ENCODE peak calls at places on chromosomes 3 and 15, in four cellular contexts. B is IMR-90, E is K562, Z is GM12878. P is an unnamed sample.

GRCh38 chr3:50637012-50637411 is 20.1 kb downstream of the MAPKAPK3 start:
- DNase-seq in B (no peak), E (no peak), Z (no peak), P (no peak)

GRCh38 chr3:53084310-53085001 is 38.6 kb upstream of the SFMBT1 start:
- DNase-seq in B (no peak), E (peak), Z (no peak), P (no peak)

GRCh38 chr3:152436707-152437615 is 168.2 kb downstream of the MBNL1 start:
- DNase-seq in B (no peak), E (no peak), Z (no peak), P (peak)

GRCh38 chr3:126340943-126341754 is 16.1 kb downstream of the KLF15 start:
- DNase-seq in B (no peak), E (no peak), Z (no peak), P (no peak)

GRCh38 chr3:183262979-183263378 is 9.9 kb downstream of the B3GNT5 start:
- DNase-seq in B (no peak), E (no peak), Z (no peak), P (no peak)

GRCh38 chr3:67605377-67605776 is 49.0 kb downstream of the SUCLG2 start:
- DNase-seq in B (peak), E (no peak), Z (no peak), P (peak)

GRCh38 chr3:126932188-126932931 is 50.6 kb upstream of the PLXNA1 start:
- DNase-seq in B (peak), E (no peak), Z (no peak), P (peak)

GRCh38 chr3:138833908-138834358 is 795 bp downstream of the PIK3CB start:
- DNase-seq in B (peak), E (no peak), Z (no peak), P (peak)

GRCh38 chr3:124282751-124283643 is 291.1 kb upstream of the ROPN1 start:
- DNase-seq in B (peak), E (no peak), Z (no peak), P (no peak)

GRCh38 chr3:118977671-118978392 is 56.8 kb downstream of the IGSF11 start:
- DNase-seq in B (no peak), E (no peak), Z (no peak), P (no peak)

GRCh38 chr3:47715928-47716327 is 65.8 kb downstream of the SMARCC1 start:
- DNase-seq in B (peak), E (no peak), Z (no peak), P (peak)

GRCh38 chr3:61954097-61954528 is 392.7 kb downstream of the PTPRG start:
- DNase-seq in B (peak), E (no peak), Z (no peak), P (no peak)

GRCh38 chr15:48922046-48922445 is 41.7 kb downstream of the SHC4 start:
- DNase-seq in B (no peak), E (no peak), Z (no peak), P (no peak)

GRCh38 chr15:31271224-31271635 is 55.4 kb upstream of the KLF13 start:
- DNase-seq in B (no peak), E (no peak), Z (no peak), P (no peak)

GRCh38 chr15:68100194-68100593 is 46.1 kb downstream of the PIAS1 start:
- DNase-seq in B (no peak), E (no peak), Z (no peak), P (no peak)

GRCh38 chr15:68097029-68097428 is 42.9 kb downstream of the PIAS1 start:
- DNase-seq in B (no peak), E (no peak), Z (no peak), P (no peak)

GRCh38 chr15:68096099-68096498 is 42.0 kb downstream of the PIAS1 start:
- DNase-seq in B (no peak), E (no peak), Z (no peak), P (no peak)

GRCh38 chr15:68103603-68104002 is 49.5 kb downstream of the PIAS1 start:
- DNase-seq in B (no peak), E (no peak), Z (no peak), P (no peak)

DNA sequence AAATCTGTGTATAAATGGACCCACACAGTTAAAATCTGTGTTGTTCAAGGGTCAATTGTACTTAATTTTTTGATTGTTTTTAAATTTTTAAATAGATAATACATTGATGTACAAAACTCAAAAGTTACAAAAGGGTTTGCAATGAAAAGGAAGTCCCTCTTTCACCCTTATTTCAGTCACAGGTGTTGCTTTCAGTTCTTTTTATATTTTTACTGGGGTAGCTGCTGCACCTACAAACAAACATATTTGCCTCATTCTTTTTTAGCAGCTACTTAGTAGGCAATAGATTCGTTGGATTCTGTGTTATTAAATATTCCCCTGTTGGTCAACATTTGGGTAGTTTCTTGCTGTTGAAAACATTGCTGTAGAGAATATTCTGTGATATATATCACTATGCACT is 44.4 kb downstream of the PIAS1 start:
- DNase-seq in B (no peak), E (no peak), Z (no peak), P (no peak)
- H3K9ac ChIP-seq in B (no peak), E (no peak), Z (no peak), P (no peak)

DNA sequence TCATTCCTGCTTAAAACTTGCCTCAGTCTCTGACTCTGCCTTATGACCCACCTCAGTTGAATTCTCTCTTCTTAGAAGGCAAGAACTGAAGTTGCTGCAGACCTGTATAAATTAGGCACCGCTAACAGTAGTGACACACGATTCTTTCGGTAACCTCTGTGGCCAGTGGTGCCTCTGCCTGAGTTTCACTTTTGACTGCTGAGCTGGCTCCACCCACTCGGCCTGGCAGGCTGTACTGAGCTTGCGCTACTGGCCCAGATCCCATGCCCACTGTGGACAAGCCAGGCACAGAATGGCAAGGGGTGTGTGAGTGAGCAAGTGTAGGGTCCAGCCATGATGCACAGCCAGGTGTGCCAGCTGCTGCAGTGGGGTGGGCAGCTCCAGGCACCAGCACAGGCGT is 19.1 kb upstream of the EIF1B start:
- DNase-seq in B (no peak), E (no peak), Z (no peak), P (no peak)
- H3K4me2 ChIP-seq in B (no peak), E (peak), Z (no peak), P (no peak)

DNA sequence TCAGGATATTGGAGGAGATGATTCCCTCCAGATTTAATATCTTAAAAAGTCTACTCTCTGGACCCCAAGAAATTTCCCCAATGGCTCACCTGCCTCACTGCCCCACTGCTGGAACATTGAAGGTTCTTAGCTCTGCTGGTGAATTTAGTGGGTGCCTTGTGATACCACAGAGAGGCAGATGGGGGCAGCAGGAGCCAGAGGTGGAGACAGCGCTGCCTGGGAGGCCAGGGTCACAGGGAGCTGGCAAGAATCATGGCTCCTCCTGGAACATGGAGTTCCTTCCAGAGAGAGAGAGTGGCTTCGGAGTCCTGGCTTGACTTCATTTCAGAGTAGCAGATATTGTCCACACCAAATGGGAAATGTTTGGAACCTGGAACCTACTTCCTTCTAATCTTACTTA is 263.5 kb upstream of the CFAP20DC start:
- DNase-seq in B (peak), E (peak), Z (no peak), P (no peak)
- TF ChIP-seq FOS in B (no peak), E (no peak), Z (no peak), P (no peak)

GRCh38 chr3:123110953-123111615 is 44.3 kb downstream of the PDIA5 start:
- DNase-seq in B (no peak), E (no peak), Z (no peak), P (no peak)
- H3K9ac ChIP-seq in B (no peak), E (no peak), Z (no peak), P (no peak)

GRCh38 chr3:11627612-11628011 is 16.1 kb downstream of the VGLL4 start:
- DNase-seq in B (no peak), E (no peak), Z (no peak), P (no peak)

GRCh38 chr3:11624161-11624560 is 19.6 kb downstream of the VGLL4 start:
- DNase-seq in B (peak), E (no peak), Z (no peak), P (peak)

GRCh38 chr3:11624704-11625375 is 18.9 kb downstream of the VGLL4 start:
- DNase-seq in B (no peak), E (no peak), Z (no peak), P (no peak)

GRCh38 chr3:11626084-11626463 is 17.6 kb downstream of the VGLL4 start:
- DNase-seq in B (no peak), E (no peak), Z (peak), P (no peak)

GRCh38 chr3:11625376-11626083 is 18.2 kb downstream of the VGLL4 start:
- DNase-seq in B (no peak), E (no peak), Z (no peak), P (no peak)
- H3K4me2 ChIP-seq in B (no peak), E (no peak), Z (peak), P (no peak)

DNA sequence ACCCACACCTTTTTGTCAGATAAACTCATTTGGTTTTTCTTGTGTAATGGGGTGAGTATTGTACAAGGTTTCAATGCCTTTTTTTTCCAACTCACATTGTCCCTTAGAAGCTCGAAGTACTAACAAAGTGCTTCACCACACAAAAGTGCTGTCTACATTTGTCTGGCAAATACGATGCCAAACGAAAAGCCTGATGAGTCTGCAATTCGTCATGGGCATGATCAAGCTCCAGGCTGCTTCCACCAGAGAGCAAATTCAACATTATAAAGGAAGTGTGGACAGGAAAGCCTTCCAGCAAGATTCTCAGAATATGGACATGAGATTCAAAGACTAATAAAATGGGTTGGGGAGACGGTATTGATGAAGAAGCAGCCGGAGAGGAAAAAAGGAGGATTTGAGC is 495.0 kb downstream of the FHIT start:
- DNase-seq in B (no peak), E (no peak), Z (no peak), P (no peak)
- TF ChIP-seq FOS in B (no peak), E (no peak), Z (no peak), P (no peak)

DNA sequence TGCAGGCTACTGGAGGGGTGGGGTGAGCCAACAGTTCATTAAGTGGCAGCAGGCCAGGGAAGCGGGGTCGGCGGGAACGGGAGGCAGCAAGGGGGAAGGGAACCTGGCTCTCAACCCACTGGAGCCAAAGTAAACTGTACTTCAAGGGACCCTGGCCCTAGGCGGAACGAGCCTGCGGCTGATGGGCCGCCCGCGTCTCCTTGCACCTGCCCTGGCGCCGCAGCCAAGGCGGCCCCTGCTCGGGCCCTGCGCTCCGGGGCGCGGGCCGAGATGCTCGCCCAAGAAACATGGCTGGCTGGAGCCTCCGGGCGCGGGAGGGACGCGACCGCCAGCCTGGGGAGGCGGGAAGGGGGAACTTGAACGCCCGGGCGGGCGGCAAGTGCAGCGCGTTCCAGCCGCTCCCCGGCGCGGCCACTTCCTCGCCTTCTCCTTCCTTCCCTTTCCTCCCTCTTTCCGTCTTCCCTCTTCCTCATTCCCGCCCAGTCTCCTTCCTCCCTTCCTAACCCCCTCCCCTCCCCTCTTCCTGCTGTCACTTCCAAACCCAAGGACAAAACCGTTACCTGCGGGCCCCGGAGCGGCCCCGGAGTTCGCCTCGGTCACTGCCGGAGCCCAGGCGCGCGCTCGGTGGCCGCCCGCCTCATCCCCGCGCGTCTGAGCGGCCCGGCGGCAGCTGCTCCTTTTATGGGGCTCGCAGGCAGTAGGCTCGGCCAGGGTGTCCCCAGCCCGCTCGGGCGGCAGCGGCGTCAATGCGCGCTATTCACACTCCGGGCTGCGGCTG is 489.7 kb downstream of the MAGI1 start:
- DNase-seq in B (no peak), E (no peak), Z (no peak), P (no peak)
- H3K9ac ChIP-seq in B (peak), E (no peak), Z (no peak), P (no peak)

GRCh38 chr15:67240235-67241131 is 14.0 kb downstream of the AAGAB start:
- DNase-seq in B (no peak), E (no peak), Z (peak), P (peak)
- H3K4me2 ChIP-seq in B (no peak), E (no peak), Z (peak), P (no peak)

GRCh38 chr3:136070334-136070733 is 104.8 kb downstream of the PPP2R3A start:
- DNase-seq in B (peak), E (no peak), Z (no peak), P (no peak)
- TF ChIP-seq FOS in B (peak), E (no peak), Z (no peak), P (no peak)

P was measured in endothelial cell of umbilical vein.